ENCODE peak calls at places on chromosomes 12 and 14, in eight cellular contexts. H is Panc1, R is K562, A is HCT116, X is HepG2, N is GM12878, M is GM23338, O is upper lobe of left lung. P is an unnamed sample.

GRCh38 chr14:69473271-69473670 is 11.3 kb upstream of the PLEKHD1 start:
- ATAC-seq in H (no peak), R (no peak), A (no peak), X (no peak), N (no peak), M (no peak), O (no peak), P (no peak)

GRCh38 chr12:76518699-76519098 is 40.9 kb downstream of the OSBPL8 start:
- ATAC-seq in H (no peak), R (no peak), A (no peak), X (no peak), N (no peak), M (peak; percentile 88), O (no peak), P (no peak)

GRCh38 chr12:104769207-104769606 is 188.9 kb downstream of the SLC41A2 start:
- ATAC-seq in H (no peak), R (no peak), A (no peak), X (no peak), N (no peak), M (peak; percentile 73), O (no peak), P (no peak)

GRCh38 chr12:114815157-114815556 is 131.2 kb upstream of the TBX3 start:
- ATAC-seq in H (no peak), R (no peak), A (no peak), X (no peak), N (no peak), M (no peak), O (no peak), P (no peak)

GRCh38 chr12:11978985-11979384 is 91.8 kb upstream of the BCL2L14 start:
- ATAC-seq in H (no peak), R (no peak), A (no peak), X (no peak), N (no peak), M (no peak), O (no peak), P (no peak)

GRCh38 chr12:82209533-82209932 is 148.7 kb downstream of the CCDC59 start:
- ATAC-seq in H (no peak), R (no peak), A (no peak), X (no peak), N (no peak), M (no peak), O (no peak), P (no peak)

GRCh38 chr12:52440821-52441319 is 6.7 kb upstream of the KRT75 start:
- ATAC-seq in H (no peak), R (no peak), A (peak; percentile 64), X (peak; percentile 26), N (peak; percentile 34), M (no peak), O (no peak), P (no peak)

GRCh38 chr12:124646385-124647230 is 79.2 kb upstream of the NCOR2 start:
- ATAC-seq in H (no peak), R (peak; percentile 29), A (no peak), X (no peak), N (peak; percentile 87), M (peak; percentile 73), O (peak; percentile 47), P (peak; percentile 34)

GRCh38 chr12:112680993-112681392 is 110.6 kb upstream of the RPH3A start:
- ATAC-seq in H (no peak), R (no peak), A (no peak), X (no peak), N (no peak), M (no peak), O (peak; percentile 30), P (no peak)

GRCh38 chr12:112677050-112677765 is 114.3 kb upstream of the RPH3A start:
- ATAC-seq in H (no peak), R (no peak), A (no peak), X (no peak), N (no peak), M (peak; percentile 48), O (no peak), P (no peak)

GRCh38 chr12:112674539-112674938 is 117.0 kb upstream of the RPH3A start:
- ATAC-seq in H (no peak), R (no peak), A (no peak), X (no peak), N (no peak), M (no peak), O (no peak), P (no peak)

DNA sequence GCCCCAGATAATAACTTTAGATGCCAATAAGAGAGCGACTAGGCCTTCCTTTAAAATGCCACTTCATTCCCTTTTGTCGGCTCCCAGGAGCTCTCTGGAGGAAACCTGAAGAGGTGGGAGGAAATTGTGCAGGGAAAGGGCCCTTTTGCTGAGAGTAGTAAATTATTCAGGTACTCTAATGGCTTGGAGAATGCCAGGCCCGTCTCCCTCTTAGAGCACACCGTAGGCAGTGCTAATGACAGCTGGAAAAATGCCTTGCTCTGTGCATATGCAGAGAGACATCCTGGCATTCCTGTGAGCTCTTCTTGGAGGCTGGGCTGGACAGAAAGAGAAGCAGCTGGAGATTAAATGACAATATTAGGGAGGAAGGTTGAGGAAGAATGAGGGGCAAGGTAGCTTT is 115.0 kb upstream of the RPH3A start:
- ATAC-seq in H (no peak), R (no peak), A (no peak), X (no peak), N (no peak), M (peak; percentile 81), O (no peak), P (no peak)
- TF ChIP-seq CTCF in H (no peak), R (no peak), A (no peak), X (no peak), N (no peak), M (no peak), O (no peak), P (no peak)

GRCh38 chr14:23154876-23155587 is 28.4 kb downstream of the SLC7A8 start:
- ATAC-seq in H (no peak), R (peak; percentile 68), A (no peak), X (peak; percentile 6), N (no peak), M (peak; percentile 76), O (peak; percentile 86), P (peak; percentile 87)

GRCh38 chr14:23151342-23151741 is 32.1 kb downstream of the SLC7A8 start:
- ATAC-seq in H (no peak), R (no peak), A (no peak), X (no peak), N (no peak), M (no peak), O (no peak), P (no peak)

GRCh38 chr14:23159516-23159915 is 23.9 kb downstream of the SLC7A8 start:
- ATAC-seq in H (no peak), R (no peak), A (no peak), X (no peak), N (no peak), M (no peak), O (no peak), P (no peak)

GRCh38 chr14:23149745-23150144 is 30.7 kb upstream of the CEBPE start:
- ATAC-seq in H (no peak), R (no peak), A (no peak), X (no peak), N (no peak), M (no peak), O (no peak), P (no peak)

DNA sequence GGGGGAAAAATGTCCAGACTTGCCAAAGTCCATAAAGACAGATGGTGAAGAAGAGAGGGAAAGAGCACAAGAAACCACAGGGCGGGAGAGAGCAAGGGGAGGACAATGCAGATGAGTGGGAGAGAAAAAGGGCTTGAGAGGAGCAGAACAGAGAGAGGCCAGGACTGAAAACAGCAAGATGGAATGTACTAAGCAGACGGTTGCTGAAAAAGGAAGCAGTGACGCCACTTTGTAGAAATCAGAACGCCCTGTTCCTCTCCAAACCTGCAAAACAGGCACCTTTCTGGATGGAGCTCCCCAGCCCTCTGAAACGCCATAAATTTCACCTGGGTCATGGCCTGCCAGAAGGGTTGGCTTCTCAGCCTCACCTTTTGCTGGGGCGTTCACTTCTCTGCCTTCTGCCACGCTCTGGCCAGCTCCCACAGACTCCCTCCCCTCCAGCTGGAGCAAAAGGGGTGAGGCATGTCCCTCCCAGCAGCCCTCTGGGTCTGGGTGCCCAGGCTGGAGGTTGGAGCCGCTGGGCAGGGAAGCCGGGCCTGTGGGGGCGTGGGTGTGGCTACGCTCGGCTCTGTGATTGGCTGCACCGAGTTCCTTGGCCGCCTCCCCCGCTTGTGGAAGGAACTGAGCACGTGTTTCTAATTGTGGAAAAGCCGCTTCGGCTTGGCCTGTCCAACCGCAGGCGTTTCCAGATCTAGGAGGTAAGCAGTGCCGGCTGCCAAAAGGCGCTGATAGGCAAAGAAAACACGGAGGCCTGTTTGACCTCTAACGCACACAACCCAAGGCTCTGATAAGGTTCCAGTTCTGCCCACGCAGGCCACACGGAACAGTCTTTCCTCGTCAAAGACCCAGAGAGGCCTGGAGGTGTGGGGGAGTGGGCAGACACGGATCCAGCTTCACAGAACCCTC is 29.3 kb downstream of the SLC7A8 start:
- ATAC-seq in H (no peak), R (peak; percentile 87), A (peak; percentile 94), X (peak; percentile 11), N (no peak), M (peak; percentile 92), O (peak; percentile 94), P (peak; percentile 88)
- H3K4me3 ChIP-seq in H (no peak overlapping the region), R (peak overlapping the region; percentile 22), A (no peak overlapping the region), X (no peak overlapping the region), N (no peak overlapping the region), M (no peak overlapping the region), O (peak overlapping the region; percentile 25), P (peak overlapping the region; percentile 49)

GRCh38 chr12:30925607-30926242 is 823 bp upstream of the TSPAN11 start:
- ATAC-seq in H (no peak), R (no peak), A (no peak), X (no peak), N (no peak), M (peak; percentile 36), O (no peak), P (no peak)

GRCh38 chr12:30927210-30927576 is 645 bp downstream of the TSPAN11 start:
- ATAC-seq in H (no peak), R (no peak), A (no peak), X (peak; percentile 17), N (no peak), M (no peak), O (no peak), P (no peak)

GRCh38 chr12:30928356-30929264 is 2.1 kb downstream of the TSPAN11 start:
- ATAC-seq in H (no peak), R (no peak), A (no peak), X (no peak), N (no peak), M (no peak), O (no peak), P (no peak)

GRCh38 chr12:30923057-30923456 is 3.5 kb upstream of the TSPAN11 start:
- ATAC-seq in H (no peak), R (no peak), A (no peak), X (no peak), N (no peak), M (no peak), O (no peak), P (no peak)

DNA sequence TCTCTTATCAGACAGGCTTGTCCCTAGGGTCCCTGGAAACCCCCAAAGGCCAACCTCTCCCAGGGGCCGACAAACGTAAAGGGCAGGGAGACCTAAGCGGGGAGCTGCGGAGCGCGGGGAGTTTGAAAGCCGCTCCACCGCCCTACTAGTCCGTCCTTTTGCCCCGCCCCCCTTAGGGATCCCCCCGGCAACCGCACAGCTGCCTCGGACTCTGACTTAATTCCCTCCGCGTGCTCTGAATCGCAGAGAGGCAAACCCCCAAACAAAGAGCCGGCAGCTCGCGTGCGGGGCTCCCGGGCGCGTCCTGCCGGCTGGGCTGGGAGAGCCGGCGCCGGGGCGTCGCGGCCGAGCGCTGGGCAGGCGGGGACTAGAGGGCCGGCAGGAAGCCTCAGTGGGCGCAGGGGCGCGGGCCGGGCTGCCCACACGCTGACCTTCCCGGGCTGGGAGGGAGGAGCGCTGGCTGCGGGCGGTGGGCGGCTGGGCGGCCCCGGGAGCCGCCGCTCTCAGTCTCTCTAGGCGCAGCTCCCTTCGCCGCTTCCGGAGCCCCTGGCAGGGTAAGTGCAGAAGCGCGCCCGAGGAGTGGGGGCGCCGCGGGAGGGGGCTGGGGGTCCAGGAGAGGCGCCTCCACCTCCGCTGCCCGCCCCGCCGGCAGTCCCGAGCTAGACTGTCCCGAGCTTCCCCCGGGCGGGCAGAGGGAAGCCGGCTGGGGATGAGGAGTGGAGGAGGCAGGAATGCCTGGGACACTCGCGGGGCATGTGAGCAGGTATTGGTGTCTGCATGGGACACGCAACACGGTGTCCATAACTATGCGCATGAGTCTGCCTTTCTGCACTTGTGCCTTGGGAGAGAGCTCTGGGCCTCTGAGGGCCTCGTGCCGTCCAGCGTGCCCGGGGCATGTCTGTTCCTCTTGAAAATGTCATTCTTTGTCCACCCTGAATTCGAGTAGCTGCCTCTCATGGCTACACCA is at the start of gene TSPAN11:
- ATAC-seq in H (peak; percentile 62), R (no peak), A (no peak), X (peak; percentile 88), N (no peak), M (peak; percentile 81), O (no peak), P (peak; percentile 25)
- TF ChIP-seq POLR2AphosphoS5 in H (no peak), R (no peak), A (no peak), X (no peak), N (no peak), M (no peak), O (no peak), P (no peak)

DNA sequence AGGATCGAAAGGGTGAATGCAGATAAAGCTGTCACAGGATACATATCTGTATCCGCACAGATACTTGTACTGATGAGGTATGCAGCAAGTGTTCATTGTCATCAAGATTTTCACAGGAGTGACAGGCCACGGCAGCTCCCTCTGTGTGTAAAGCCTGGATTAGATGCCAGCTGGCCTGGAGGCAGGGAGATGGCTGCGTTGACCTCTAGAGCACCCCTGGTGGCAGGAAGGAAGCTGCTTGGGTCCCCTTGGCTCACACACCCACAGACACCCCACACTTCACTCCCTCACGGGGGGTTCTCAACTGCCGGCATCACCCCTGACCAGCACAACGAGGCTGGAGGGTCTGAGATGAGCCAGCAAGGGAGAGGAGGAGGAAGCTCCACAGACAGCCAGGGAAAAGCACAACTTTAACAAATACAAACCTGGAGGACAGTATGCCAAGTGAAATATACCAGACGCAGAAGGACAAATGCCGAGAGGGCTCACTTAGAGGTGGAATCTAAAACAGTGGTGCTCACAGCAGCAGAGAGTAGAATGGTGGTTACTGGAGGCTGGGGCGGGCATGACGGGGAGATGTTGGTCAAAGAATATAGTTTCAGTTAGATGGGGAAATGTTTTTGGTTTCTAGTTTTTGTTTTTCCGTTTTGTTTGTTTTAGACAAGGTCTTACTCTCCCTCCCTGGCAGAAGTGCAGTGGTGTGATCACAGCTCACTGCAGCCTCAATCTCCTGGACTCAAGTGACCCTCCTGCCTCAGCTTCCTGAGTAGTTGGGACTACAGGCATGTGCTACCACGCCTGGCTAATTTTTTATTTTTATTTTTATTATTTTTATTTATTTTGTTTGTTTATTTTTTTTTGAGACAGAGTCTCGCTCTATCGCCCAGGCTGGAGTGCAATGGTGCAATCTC is 45.7 kb downstream of the TEAD4 start:
- ATAC-seq in H (no peak), R (no peak), A (peak; percentile 60), X (peak; percentile 66), N (peak; percentile 68), M (peak; percentile 70), O (no peak), P (peak; percentile 25)
- TF ChIP-seq CTCF in H (no peak), R (peak; percentile 10), A (peak; percentile 31), X (peak; percentile 29), N (peak; percentile 4), M (peak; percentile 46), O (no peak), P (no peak)